ENCODE peak calls at places on chromosomes 6 and 20, in four cellular contexts. One of them, this sample, is unnamed.

GRCh38 chr6:161273752-161274487 is at the start of gene AGPAT4:
- DNase-seq in H1: peak
- DNase-seq in HepG2: peak
- DNase-seq in K562: peak
- DNase-seq in this sample: peak

GRCh38 chr6:138571585-138572199 is 72.4 kb upstream of the NHSL1 start:
- DNase-seq in K562: no peak
- DNase-seq in H1: no peak
- DNase-seq in HepG2: no peak
- DNase-seq in this sample: no peak

GRCh38 chr6:155234687-155235543 is 28.9 kb upstream of the CLDN20 start:
- DNase-seq in HepG2: no peak
- DNase-seq in H1: no peak
- DNase-seq in K562: no peak
- DNase-seq in this sample: no peak

GRCh38 chr6:110068592-110068967 is 90.5 kb downstream of the GPR6 start:
- DNase-seq in H1: no peak
- DNase-seq in K562: no peak
- DNase-seq in HepG2: no peak
- DNase-seq in this sample: no peak

GRCh38 chr6:161635975-161636374 is 362.1 kb upstream of the AGPAT4 start:
- DNase-seq in HepG2: no peak
- DNase-seq in K562: no peak
- DNase-seq in H1: no peak
- DNase-seq in this sample: no peak

GRCh38 chr20:53994088-53994487 is 76.3 kb downstream of the BCAS1 start:
- DNase-seq in HepG2: no peak
- DNase-seq in K562: no peak
- DNase-seq in H1: no peak
- DNase-seq in this sample: no peak

GRCh38 chr6:27726620-27727023 is 185.6 kb downstream of the OR2B2 start:
- DNase-seq in H1: peak
- DNase-seq in K562: peak
- DNase-seq in HepG2: peak
- DNase-seq in this sample: peak

GRCh38 chr6:11494786-11495564 is 42.6 kb upstream of the TMEM170B start:
- DNase-seq in K562: no peak
- DNase-seq in HepG2: no peak
- DNase-seq in H1: no peak
- DNase-seq in this sample: no peak

GRCh38 chr6:11700118-11700718 is 78.4 kb downstream of the ADTRP start:
- DNase-seq in H1: no peak
- DNase-seq in K562: peak
- DNase-seq in HepG2: peak
- DNase-seq in this sample: peak

GRCh38 chr6:107716688-107717089 is 107.4 kb downstream of the SCML4 start:
- DNase-seq in K562: peak
- DNase-seq in HepG2: no peak
- DNase-seq in H1: no peak
- DNase-seq in this sample: peak

GRCh38 chr6:5667737-5668136 is 339.0 kb downstream of the NRN1 start:
- DNase-seq in K562: no peak
- DNase-seq in H1: no peak
- DNase-seq in HepG2: no peak
- DNase-seq in this sample: no peak

GRCh38 chr6:37239950-37240713 is 17.4 kb upstream of the TBC1D22B start:
- DNase-seq in H1: no peak
- DNase-seq in K562: peak
- DNase-seq in HepG2: peak
- DNase-seq in this sample: peak

GRCh38 chr6:113976806-113977205 is 5.9 kb upstream of the HDAC2 start:
- DNase-seq in HepG2: no peak
- DNase-seq in H1: no peak
- DNase-seq in K562: no peak
- DNase-seq in this sample: no peak
- TF ChIP-seq HDAC2 in HepG2: no peak
- TF ChIP-seq HDAC2 in H1: no peak
- TF ChIP-seq HDAC2 in K562: no peak
- TF ChIP-seq HDAC2 in this sample: no peak

DNA sequence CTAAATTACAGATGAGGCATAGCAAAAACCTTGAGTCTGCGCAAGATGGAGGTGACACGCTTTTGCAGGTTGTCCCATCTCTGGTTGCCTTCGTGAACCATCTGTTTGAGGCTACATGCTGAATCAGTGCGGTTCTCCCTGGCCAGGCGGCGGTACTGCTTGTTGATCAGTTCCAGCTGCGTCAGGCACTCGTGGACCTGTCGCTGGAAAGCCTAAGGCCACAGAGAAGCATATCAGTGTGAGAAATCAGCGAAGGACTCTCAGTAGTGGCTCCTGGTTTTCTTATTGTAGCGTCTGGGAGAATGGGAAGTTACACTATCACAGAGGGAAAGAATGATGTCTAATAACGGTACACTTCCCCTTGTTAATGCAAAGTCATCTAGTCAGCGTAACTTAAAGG is 344.4 kb downstream of the ESR1 start:
- DNase-seq in HepG2: no peak
- DNase-seq in H1: no peak
- DNase-seq in K562: no peak
- DNase-seq in this sample: no peak
- TF ChIP-seq HDAC2 in HepG2: no peak
- TF ChIP-seq HDAC2 in H1: no peak
- TF ChIP-seq HDAC2 in K562: no peak
- TF ChIP-seq HDAC2 in this sample: no peak

DNA sequence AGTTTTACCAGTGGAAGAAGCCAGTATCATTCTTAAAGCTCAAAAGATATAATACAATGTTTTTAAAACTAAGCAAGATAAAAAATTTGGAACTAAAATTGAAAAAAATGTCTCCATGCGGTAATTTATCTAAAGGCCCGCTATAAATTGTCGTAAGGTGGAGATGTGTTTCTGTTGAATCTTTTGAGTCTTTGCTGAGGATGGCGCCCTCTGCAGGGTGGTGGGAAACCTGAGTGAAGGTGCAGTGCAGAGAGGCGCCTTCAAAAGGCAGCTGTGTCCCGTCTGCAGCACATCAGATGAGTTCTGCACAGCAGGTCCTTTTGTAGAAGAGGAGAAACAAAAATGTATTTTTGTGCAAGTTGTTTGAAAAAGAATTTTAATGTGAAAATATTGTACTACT is 29.4 kb upstream of the KIF25 start:
- DNase-seq in HepG2: peak
- DNase-seq in H1: peak
- DNase-seq in K562: peak
- DNase-seq in this sample: peak
- TF ChIP-seq HDAC2 in HepG2: no peak
- TF ChIP-seq HDAC2 in H1: no peak
- TF ChIP-seq HDAC2 in K562: no peak
- TF ChIP-seq HDAC2 in this sample: no peak

GRCh38 chr6:38432079-38432478 is 207.7 kb downstream of the BTBD9 start:
- DNase-seq in K562: no peak
- DNase-seq in H1: no peak
- DNase-seq in HepG2: no peak
- DNase-seq in this sample: no peak

GRCh38 chr6:38432479-38432878 is 207.2 kb downstream of the BTBD9 start:
- DNase-seq in K562: no peak
- DNase-seq in HepG2: no peak
- DNase-seq in H1: no peak
- DNase-seq in this sample: no peak

GRCh38 chr6:38423746-38424145 is 216.0 kb downstream of the BTBD9 start:
- DNase-seq in HepG2: no peak
- DNase-seq in H1: no peak
- DNase-seq in K562: no peak
- DNase-seq in this sample: no peak

DNA sequence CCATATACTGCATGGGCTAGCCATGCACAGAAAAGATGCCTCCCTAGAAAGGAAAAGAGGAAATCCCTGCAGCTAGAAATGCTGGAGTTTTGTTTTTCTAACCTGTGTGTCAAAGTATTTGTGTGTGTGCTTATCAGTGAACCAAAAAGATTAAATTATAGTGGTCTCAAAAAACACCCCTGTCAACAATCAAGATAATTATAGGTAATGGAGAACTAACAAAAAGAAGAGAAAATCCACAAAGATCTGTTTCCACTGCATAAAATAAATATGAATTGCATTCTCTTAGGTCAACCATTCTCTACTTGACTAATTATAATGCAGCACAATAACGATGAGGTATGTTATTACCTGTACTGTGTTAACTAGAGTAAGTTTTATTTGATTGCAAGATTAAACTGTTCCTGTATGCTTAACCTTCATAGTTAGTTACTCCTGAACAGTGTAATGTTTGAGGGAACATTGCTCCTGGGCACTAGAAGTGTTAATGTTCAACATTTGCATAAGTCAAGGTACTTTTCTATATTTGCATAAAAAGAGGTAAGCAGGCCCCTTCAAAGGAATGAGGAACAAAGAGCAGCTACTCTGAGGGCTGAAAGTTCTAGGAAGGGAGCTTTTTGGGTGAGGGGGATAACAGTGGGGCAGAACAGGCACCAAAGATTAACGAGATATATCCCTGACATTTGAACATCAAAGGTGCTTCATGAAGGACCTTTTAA is 212.1 kb downstream of the BTBD9 start:
- DNase-seq in K562: no peak
- DNase-seq in H1: no peak
- DNase-seq in HepG2: no peak
- DNase-seq in this sample: no peak
- TF ChIP-seq HDAC2 in K562: no peak
- TF ChIP-seq HDAC2 in H1: no peak
- TF ChIP-seq HDAC2 in HepG2: no peak
- TF ChIP-seq HDAC2 in this sample: no peak

GRCh38 chr6:2552648-2553154 is 198.0 kb downstream of the MYLK4 start:
- DNase-seq in K562: no peak
- DNase-seq in H1: no peak
- DNase-seq in HepG2: no peak
- DNase-seq in this sample: no peak
- TF ChIP-seq HDAC2 in K562: no peak
- TF ChIP-seq HDAC2 in H1: no peak
- TF ChIP-seq HDAC2 in HepG2: no peak
- TF ChIP-seq HDAC2 in this sample: no peak

This sample was measured in A549.